ENCODE peak calls at places on chromosomes 4 and X, in seven cellular contexts. Q is adipocyte, I is neuronal stem cell, V is Panc1, K is BE2C, Z is OCI-LY7, D is ovary. R is an unnamed sample.

GRCh38 chr4:55074386-55074785 is 51.0 kb downstream of the KDR start:
- DNase-seq in Q (no peak), I (no peak), V (no peak), K (no peak), Z (no peak), D (no peak), R (no peak)

GRCh38 chr4:66330125-66330524 is 659.8 kb upstream of the EPHA5 start:
- DNase-seq in Q (no peak), I (no peak), V (no peak), K (no peak), Z (no peak), D (no peak), R (no peak)

GRCh38 chr4:16721618-16722291 is 176.7 kb downstream of the LDB2 start:
- DNase-seq in Q (peak; percentile 76), I (no peak), V (no peak), K (no peak), Z (no peak), D (no peak), R (peak; percentile 54)

GRCh38 chr4:55608591-55608990 is 16.5 kb upstream of the PDCL2 start:
- DNase-seq in Q (no peak), I (no peak), V (no peak), K (no peak), Z (no peak), D (no peak), R (no peak)

GRCh38 chr4:81165853-81166430 is 49.1 kb downstream of the PRKG2 start:
- DNase-seq in Q (no peak), I (no peak), V (no peak), K (peak; percentile 9), Z (no peak), D (no peak), R (no peak)

GRCh38 chr4:153611679-153612078 is 72.4 kb upstream of the TLR2 start:
- DNase-seq in Q (peak; percentile 45), I (no peak), V (no peak), K (no peak), Z (no peak), D (no peak), R (no peak)

GRCh38 chrX:155864655-155865054 is 16.5 kb upstream of the VAMP7 start:
- DNase-seq in Q (no peak), I (no peak), V (no peak), K (no peak), Z (no peak), D (no peak), R (no peak)

GRCh38 chr4:131411393-131411792 is 1737.7 kb upstream of the PCDH10 start:
- DNase-seq in Q (no peak), I (no peak), V (no peak), K (no peak), Z (no peak), D (no peak), R (no peak)

GRCh38 chr4:10119263-10119662 is 2.7 kb upstream of the WDR1 start:
- DNase-seq in Q (no peak), I (no peak), V (no peak), K (no peak), Z (no peak), D (no peak), R (no peak)

GRCh38 chrX:274904-275475 is 6.2 kb upstream of the PLCXD1 start:
- DNase-seq in Q (no peak), I (peak; percentile 65), V (no peak), K (no peak), Z (no peak), D (peak; percentile 30), R (no peak)

GRCh38 chrX:10582215-10582733 is 38.1 kb downstream of the MID1 start:
- DNase-seq in Q (no peak), I (no peak), V (no peak), K (no peak), Z (no peak), D (no peak), R (no peak)

GRCh38 chr4:153545822-153546221 is 79.7 kb downstream of the TMEM131L start:
- DNase-seq in Q (no peak), I (no peak), V (no peak), K (no peak), Z (no peak), D (no peak), R (no peak)

GRCh38 chrX:69076084-69076483 is 89.2 kb downstream of the PJA1 start:
- DNase-seq in Q (no peak), I (no peak), V (no peak), K (no peak), Z (no peak), D (no peak), R (no peak)

GRCh38 chr4:81472249-81473085 is 760 bp upstream of the RASGEF1B start:
- DNase-seq in Q (peak; percentile 59), I (peak; percentile 35), V (no peak), K (peak; percentile 15), Z (peak; percentile 90), D (no peak), R (no peak)

GRCh38 chr4:78057600-78058560 is 757 bp downstream of the FRAS1 start:
- DNase-seq in Q (peak; percentile 79), I (peak; percentile 50), V (no peak), K (peak; percentile 56), Z (peak; percentile 48), D (peak; percentile 62), R (peak; percentile 26)

GRCh38 chrX:18422886-18423285 is 2.5 kb upstream of the CDKL5 start:
- DNase-seq in Q (peak; percentile 71), I (no peak), V (no peak), K (no peak), Z (no peak), D (no peak), R (no peak)

GRCh38 chrX:18422325-18422724 is 3.1 kb upstream of the CDKL5 start:
- DNase-seq in Q (peak; percentile 74), I (no peak), V (no peak), K (no peak), Z (no peak), D (no peak), R (no peak)

GRCh38 chrX:18425199-18426003 is at the start of gene CDKL5:
- DNase-seq in Q (peak; percentile 96), I (peak; percentile 93), V (peak; percentile 53), K (peak; percentile 97), Z (peak; percentile 95), D (peak; percentile 97), R (peak; percentile 96)

GRCh38 chrX:18426004-18426320 is 554 bp downstream of the CDKL5 start:
- DNase-seq in Q (no peak), I (no peak), V (no peak), K (peak; percentile 12), Z (no peak), D (no peak), R (no peak)

GRCh38 chrX:18424482-18425198 is 768 bp upstream of the CDKL5 start:
- DNase-seq in Q (peak; percentile 48), I (no peak), V (no peak), K (peak; percentile 63), Z (peak; percentile 68), D (peak; percentile 45), R (peak; percentile 11)
- H3K4me3 ChIP-seq in Q (peak overlapping the region; percentile 81), I (peak overlapping the region; percentile 54), V (peak overlapping the region; percentile 53), K (peak overlapping the region; percentile 72), Z (peak overlapping the region; percentile 78), D (peak overlapping the region; percentile 58), R (peak overlapping the region; percentile 63)

GRCh38 chr4:1964971-1965370 is 43.8 kb downstream of the NELFA start:
- DNase-seq in Q (no peak), I (no peak), V (no peak), K (no peak), Z (no peak), D (no peak), R (no peak)
- H3K36me3 ChIP-seq in Q (peaks cover 21% of the 10 kb centered on the region), I (peaks cover 44% of the 10 kb centered on the region), V (peaks cover 10% of the 10 kb centered on the region), K (peaks cover 81% of the 10 kb centered on the region), Z (peaks cover 90% of the 10 kb centered on the region), D (no peaks in the 10 kb centered on the region), R (peaks cover 49% of the 10 kb centered on the region)

DNA sequence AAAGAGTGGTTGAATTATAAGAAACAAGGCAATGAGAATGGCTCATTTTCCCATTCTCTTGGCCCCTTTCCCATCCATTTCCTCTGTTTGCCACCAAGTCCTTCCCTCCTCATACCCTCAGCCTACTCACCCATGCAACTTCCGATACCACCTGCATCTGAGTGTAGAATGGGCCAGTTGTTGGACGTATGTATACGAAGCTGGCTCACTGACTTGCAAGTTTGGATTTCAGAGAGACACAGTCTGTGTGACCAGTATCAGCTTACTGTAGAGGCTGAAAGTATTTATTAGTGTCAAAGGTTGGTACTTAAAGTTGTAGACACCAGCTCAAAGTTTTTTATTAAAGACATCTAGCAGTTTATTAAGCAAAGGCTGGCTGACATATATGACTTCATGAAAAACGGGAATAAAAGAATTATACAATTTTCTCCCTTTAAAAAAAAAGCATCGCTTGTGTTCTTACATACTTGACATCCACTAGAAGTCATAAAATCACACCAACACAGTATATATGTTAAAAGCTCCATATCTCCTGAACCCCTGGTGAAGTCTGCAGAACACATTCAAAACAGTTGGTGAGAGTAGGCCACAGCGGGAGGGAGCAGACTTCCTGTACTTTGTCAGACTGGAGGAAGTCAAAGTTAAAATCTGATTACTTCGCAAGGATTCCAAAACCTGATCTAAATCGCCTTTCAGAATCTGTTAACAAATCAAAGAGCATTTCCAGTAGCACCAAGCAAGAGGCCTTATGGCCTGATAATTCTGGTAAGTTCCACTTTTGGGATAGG is 22.4 kb upstream of the STIM2 start:
- DNase-seq in Q (no peak), I (no peak), V (no peak), K (no peak), Z (peak; percentile 49), D (no peak), R (no peak)
- H3K9me3 ChIP-seq in Q (peaks cover 3% of the 10 kb centered on the region), I (peaks cover 5% of the 10 kb centered on the region), V (no peaks in the 10 kb centered on the region), K (no peaks in the 10 kb centered on the region), Z (peaks cover 35% of the 10 kb centered on the region), D (no peaks in the 10 kb centered on the region), R (no peaks in the 10 kb centered on the region)

GRCh38 chr4:128573781-128574508 is 235.6 kb upstream of the JADE1 start:
- DNase-seq in Q (peak; percentile 57), I (no peak), V (no peak), K (no peak), Z (no peak), D (no peak), R (no peak)
- H3K4me3 ChIP-seq in Q (peak overlapping the region; percentile 18), I (no peak overlapping the region), V (no peak overlapping the region), K (no peak overlapping the region), Z (no peak overlapping the region), D (no peak overlapping the region), R (no peak overlapping the region)

GRCh38 chrX:153719701-153720100 is 4.5 kb downstream of the BCAP31 start:
- DNase-seq in Q (no peak), I (no peak), V (no peak), K (no peak), Z (no peak), D (no peak), R (no peak)

GRCh38 chrX:153717445-153717844 is 6.7 kb downstream of the BCAP31 start:
- DNase-seq in Q (no peak), I (no peak), V (no peak), K (no peak), Z (no peak), D (no peak), R (no peak)

GRCh38 chrX:153722704-153723350 is 1.4 kb downstream of the BCAP31 start:
- DNase-seq in Q (no peak), I (no peak), V (no peak), K (no peak), Z (no peak), D (no peak), R (no peak)

GRCh38 chrX:153723351-153724251 is 586 bp downstream of the BCAP31 start:
- DNase-seq in Q (peak; percentile 63), I (peak; percentile 42), V (no peak), K (peak; percentile 63), Z (peak; percentile 72), D (peak; percentile 62), R (peak; percentile 41)

DNA sequence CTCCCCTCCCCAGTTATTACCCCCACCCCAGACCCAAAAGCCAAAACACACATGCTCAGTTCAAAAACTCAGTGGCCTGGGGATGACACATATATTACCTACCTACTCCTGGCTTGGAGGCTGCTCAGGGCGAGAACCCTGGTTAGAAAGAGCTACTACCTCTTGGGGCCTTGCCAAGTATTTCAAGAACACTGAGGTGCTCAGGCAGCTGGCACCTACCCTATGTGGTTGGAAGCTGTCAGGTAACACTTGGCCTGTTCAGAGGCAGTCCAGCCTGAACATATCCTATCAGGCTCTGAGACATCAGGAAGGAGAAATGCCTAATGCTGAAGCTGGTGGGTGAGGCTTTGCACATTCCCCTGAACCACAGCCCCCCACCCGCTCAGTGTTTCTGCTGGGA is 4.9 kb downstream of the BCAP31 start:
- DNase-seq in Q (no peak), I (no peak), V (no peak), K (no peak), Z (no peak), D (no peak), R (no peak)
- H3K36me3 ChIP-seq in Q (peaks cover 57% of the 10 kb centered on the region), I (peaks cover 23% of the 10 kb centered on the region), V (peaks cover 22% of the 10 kb centered on the region), K (peaks cover 33% of the 10 kb centered on the region), Z (peaks cover 69% of the 10 kb centered on the region), D (no peaks in the 10 kb centered on the region), R (peaks cover 31% of the 10 kb centered on the region)